ENCODE peak calls at places on chromosome 3, in nine cellular contexts. L, P, F, S, U, Q, M, Y and C are unnamed samples.
A peak's percentile ranks its signal among the peaks of the same experiment; 100 is the strongest.

GRCh38 chr3:128996741-128997140 is 2.9 kb upstream of the CFAP92 start:
- DNase-seq in L (no peak), P (no peak), F (no peak), S (no peak), U (no peak), Q (no peak), M (no peak), Y (no peak), C (no peak)

GRCh38 chr3:188206787-188207186 is 52.8 kb downstream of the LPP start:
- DNase-seq in L (no peak), P (no peak), F (no peak), S (no peak), U (no peak), Q (no peak), M (no peak), Y (no peak), C (no peak)

GRCh38 chr3:189945935-189946709 is 174.6 kb downstream of the P3H2 start:
- DNase-seq in L (no peak), P (no peak), F (no peak), S (no peak), U (no peak), Q (no peak), M (no peak), Y (no peak), C (no peak)

GRCh38 chr3:61358364-61358763 is 107.1 kb upstream of the FHIT start:
- DNase-seq in L (no peak), P (no peak), F (no peak), S (peak; percentile 74), U (peak; percentile 54), Q (no peak), M (peak; percentile 72), Y (no peak), C (peak; percentile 62)

GRCh38 chr3:66405701-66406091 is 95.1 kb downstream of the LRIG1 start:
- DNase-seq in L (no peak), P (peak; percentile 96), F (no peak), S (no peak), U (peak; percentile 18), Q (no peak), M (peak; percentile 68), Y (no peak), C (no peak)

GRCh38 chr3:129605593-129606521 is 619 bp downstream of the PLXND1 start:
- DNase-seq in L (peak; percentile 54), P (peak; percentile 85), F (peak; percentile 29), S (peak; percentile 80), U (peak; percentile 74), Q (no peak), M (no peak), Y (peak; percentile 32), C (peak; percentile 66)

GRCh38 chr3:186540444-186541226 is 3.5 kb downstream of the CRYGS start:
- DNase-seq in L (peak; percentile 88), P (peak; percentile 85), F (peak; percentile 74), S (peak; percentile 62), U (peak; percentile 86), Q (peak; percentile 67), M (peak; percentile 64), Y (peak; percentile 83), C (peak; percentile 76)

GRCh38 chr3:152589644-152590043 is 245.3 kb upstream of the P2RY1 start:
- DNase-seq in L (no peak), P (no peak), F (no peak), S (no peak), U (no peak), Q (no peak), M (no peak), Y (no peak), C (no peak)

GRCh38 chr3:25045291-25045690 is 382.8 kb upstream of the RARB start:
- DNase-seq in L (peak; percentile 81), P (no peak), F (no peak), S (no peak), U (no peak), Q (no peak), M (no peak), Y (no peak), C (peak; percentile 13)

GRCh38 chr3:23959147-23959900 is 14.2 kb downstream of the NR1D2 start:
- DNase-seq in L (no peak), P (peak; percentile 89), F (no peak), S (no peak), U (no peak), Q (no peak), M (no peak), Y (no peak), C (no peak)

GRCh38 chr3:197256836-197257444 is 41.5 kb downstream of the DLG1 start:
- DNase-seq in L (peak; percentile 52), P (peak; percentile 62), F (peak; percentile 7), S (no peak), U (peak; percentile 52), Q (no peak), M (no peak), Y (peak; percentile 55), C (peak; percentile 14)

GRCh38 chr3:38687306-38687705 is 37.8 kb upstream of the SCN5A start:
- DNase-seq in L (no peak), P (no peak), F (no peak), S (no peak), U (no peak), Q (no peak), M (no peak), Y (no peak), C (no peak)

GRCh38 chr3:39705351-39705900 is 104.0 kb upstream of the MYRIP start:
- DNase-seq in L (no peak), P (peak; percentile 33), F (no peak), S (no peak), U (no peak), Q (no peak), M (no peak), Y (no peak), C (no peak)

GRCh38 chr3:53221345-53221744 is 34.5 kb downstream of the TKT start:
- DNase-seq in L (no peak), P (no peak), F (no peak), S (no peak), U (no peak), Q (no peak), M (no peak), Y (no peak), C (no peak)

GRCh38 chr3:128983293-128984069 is 10.4 kb downstream of the CFAP92 start:
- DNase-seq in L (peak; percentile 41), P (no peak), F (no peak), S (no peak), U (no peak), Q (no peak), M (no peak), Y (no peak), C (peak; percentile 68)

GRCh38 chr3:108296239-108296638 is at the start of gene HHLA2:
- DNase-seq in L (no peak), P (peak; percentile 28), F (no peak), S (no peak), U (peak; percentile 34), Q (no peak), M (no peak), Y (no peak), C (no peak)

GRCh38 chr3:31094048-31094447 is 199.6 kb upstream of the GADL1 start:
- DNase-seq in L (no peak), P (no peak), F (no peak), S (no peak), U (no peak), Q (no peak), M (no peak), Y (no peak), C (no peak)

GRCh38 chr3:5212625-5213573 is 25.4 kb downstream of the EDEM1 start:
- DNase-seq in L (no peak), P (no peak), F (no peak), S (no peak), U (no peak), Q (no peak), M (no peak), Y (no peak), C (no peak)
- H3K36me3 ChIP-seq in L (no peaks in the 10 kb centered on the region), P (peaks cover 67% of the 10 kb centered on the region), F (peaks cover 88% of the 10 kb centered on the region), S (no peaks in the 10 kb centered on the region), U (peaks cover 69% of the 10 kb centered on the region), Q (peaks cover 10% of the 10 kb centered on the region), M (peaks cover 99% of the 10 kb centered on the region), Y (peaks cover 100% of the 10 kb centered on the region), C (peaks cover 53% of the 10 kb centered on the region)

GRCh38 chr3:22621205-22621809 is 581.8 kb upstream of the UBE2E2 start:
- DNase-seq in L (no peak), P (no peak), F (no peak), S (no peak), U (no peak), Q (no peak), M (no peak), Y (no peak), C (no peak)
- H3K27ac ChIP-seq in L (no peak overlapping the region), P (no peak overlapping the region), F (no peak overlapping the region), S (no peak overlapping the region), U (no peak overlapping the region), Q (no peak overlapping the region), M (no peak overlapping the region), Y (no peak overlapping the region), C (no peak overlapping the region)

DNA sequence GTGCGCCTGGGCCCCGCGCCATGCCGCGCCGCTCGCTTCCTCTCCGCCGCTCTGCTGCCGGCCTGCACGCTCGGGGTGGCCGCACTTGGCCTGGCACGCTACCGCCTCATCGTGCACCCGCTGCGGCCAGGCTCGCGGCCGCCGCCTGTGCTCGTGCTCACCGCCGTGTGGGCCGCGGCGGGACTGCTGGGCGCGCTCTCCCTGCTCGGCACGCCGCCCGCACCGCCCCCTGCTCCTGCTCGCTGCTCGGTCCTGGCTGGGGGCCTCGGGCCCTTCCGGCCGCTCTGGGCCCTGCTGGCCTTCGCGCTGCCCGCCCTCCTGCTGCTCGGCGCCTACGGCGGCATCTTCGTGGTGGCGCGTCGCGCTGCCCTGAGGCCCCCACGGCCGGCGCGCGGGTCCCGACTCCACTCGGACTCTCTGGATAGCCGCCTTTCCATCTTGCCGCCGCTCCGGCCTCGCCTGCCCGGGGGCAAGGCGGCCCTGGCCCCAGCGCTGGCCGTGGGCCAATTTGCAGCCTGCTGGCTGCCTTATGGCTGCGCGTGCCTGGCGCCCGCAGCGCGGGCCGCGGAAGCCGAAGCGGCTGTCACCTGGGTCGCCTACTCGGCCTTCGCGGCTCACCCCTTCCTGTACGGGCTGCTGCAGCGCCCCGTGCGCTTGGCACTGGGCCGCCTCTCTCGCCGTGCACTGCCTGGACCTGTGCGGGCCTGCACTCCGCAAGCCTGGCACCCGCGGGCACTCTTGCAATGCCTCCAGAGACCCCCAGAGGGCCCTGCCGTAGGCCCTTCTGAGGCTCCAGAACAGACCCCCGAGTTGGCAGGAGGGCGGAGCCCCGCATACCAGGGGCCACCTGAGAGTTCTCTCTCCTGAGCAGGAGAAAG is 951 bp downstream of the GPR62 start:
- DNase-seq in L (peak; percentile 84), P (peak; percentile 83), F (no peak), S (peak; percentile 84), U (peak; percentile 76), Q (no peak), M (no peak), Y (peak; percentile 36), C (no peak)
- H3K4me3 ChIP-seq in L (peak overlapping the region; percentile 46), P (peak overlapping the region; percentile 41), F (peak overlapping the region; percentile 28), S (peak overlapping the region; percentile 39), U (no peak overlapping the region), Q (peak overlapping the region; percentile 35), M (peak overlapping the region; percentile 54), Y (no peak overlapping the region), C (no peak overlapping the region)

GRCh38 chr3:3817870-3818269 is 18.6 kb downstream of the LRRN1 start:
- DNase-seq in L (no peak), P (no peak), F (no peak), S (no peak), U (no peak), Q (no peak), M (no peak), Y (no peak), C (no peak)
- H3K36me3 ChIP-seq in L (peaks cover 3% of the 10 kb centered on the region), P (no peaks in the 10 kb centered on the region), F (no peaks in the 10 kb centered on the region), S (no peaks in the 10 kb centered on the region), U (no peaks in the 10 kb centered on the region), Q (no peaks in the 10 kb centered on the region), M (no peaks in the 10 kb centered on the region), Y (no peaks in the 10 kb centered on the region), C (no peaks in the 10 kb centered on the region)